ENCODE peak calls at places on chromosomes 16 and 17, in ten cellular contexts. E is AG10803; H is Kasumi-1; G is CD8-positive, alpha-beta memory T cell; N is NCI-H748 treated with DMSO at 0.1 percent for 48 hours; T is memory B cell; I is fibroblast of the conjunctiva; S is DMS153; U is amygdala; P is left ventricle myocardium superior. C is an unnamed sample.

GRCh38 chr16:89545831-89546574 is 14.5 kb upstream of the RPL13 start:
- DNase-seq in E (no peak), H (no peak), G (no peak), N (no peak), T (no peak), I (no peak), S (no peak), U (no peak), P (no peak), C (no peak)

GRCh38 chr17:3799181-3799627 is 1.8 kb downstream of the ITGAE start:
- DNase-seq in E (no peak), H (no peak), G (no peak), N (no peak), T (no peak), I (no peak), S (no peak), U (no peak), P (no peak), C (no peak)

GRCh38 chr17:21252875-21253645 is at the start of gene NATD1:
- DNase-seq in E (peak), H (peak), G (peak), N (peak), T (peak), I (peak), S (peak), U (peak), P (peak), C (peak)

GRCh38 chr16:28526201-28527099 is 12.3 kb downstream of the NUPR1 start:
- DNase-seq in E (no peak), H (no peak), G (no peak), N (no peak), T (no peak), I (no peak), S (no peak), U (no peak), P (no peak), C (no peak)

GRCh38 chr17:4566785-4567184 is 6.4 kb upstream of the GGT6 start:
- DNase-seq in E (peak), H (peak), G (no peak), N (peak), T (peak), I (peak), S (no peak), U (peak), P (no peak), C (peak)

GRCh38 chr17:6402258-6402657 is 32.7 kb downstream of the AIPL1 start:
- DNase-seq in E (peak), H (no peak), G (no peak), N (no peak), T (no peak), I (peak), S (no peak), U (no peak), P (no peak), C (no peak)

GRCh38 chr16:84548971-84549844 is 44.7 kb upstream of the MEAK7 start:
- DNase-seq in E (no peak), H (peak), G (peak), N (no peak), T (no peak), I (no peak), S (no peak), U (no peak), P (no peak), C (no peak)

GRCh38 chr16:63426275-63426870 is 1390.1 kb upstream of the CDH8 start:
- DNase-seq in E (no peak), H (no peak), G (no peak), N (no peak), T (no peak), I (no peak), S (no peak), U (no peak), P (no peak), C (no peak)

GRCh38 chr16:2157480-2158261 is 2.1 kb downstream of the TRAF7 start:
- DNase-seq in E (no peak), H (no peak), G (no peak), N (no peak), T (no peak), I (no peak), S (no peak), U (no peak), P (no peak), C (no peak)

GRCh38 chr16:22969567-22969966 is 155.6 kb downstream of the HS3ST2 start:
- DNase-seq in E (no peak), H (no peak), G (no peak), N (no peak), T (no peak), I (no peak), S (no peak), U (no peak), P (no peak), C (no peak)

GRCh38 chr16:30184430-30185140 is 1.2 kb downstream of the CORO1A start:
- DNase-seq in E (no peak), H (no peak), G (peak), N (peak), T (no peak), I (no peak), S (peak), U (no peak), P (peak), C (peak)

GRCh38 chr17:9284884-9285283 is 263.6 kb downstream of the NTN1 start:
- DNase-seq in E (peak), H (no peak), G (no peak), N (no peak), T (no peak), I (no peak), S (no peak), U (no peak), P (no peak), C (no peak)

GRCh38 chr17:11944587-11944986 is 52.7 kb downstream of the ZNF18 start:
- DNase-seq in E (no peak), H (no peak), G (no peak), N (no peak), T (no peak), I (no peak), S (no peak), U (no peak), P (no peak), C (no peak)

GRCh38 chr16:63617990-63618763 is 1503.7 kb downstream of the CDH11 start:
- DNase-seq in E (no peak), H (no peak), G (no peak), N (peak), T (no peak), I (no peak), S (peak), U (no peak), P (peak), C (peak)

GRCh38 chr17:68676856-68677255 is 75.7 kb upstream of the FAM20A start:
- DNase-seq in E (no peak), H (no peak), G (no peak), N (no peak), T (no peak), I (no peak), S (no peak), U (no peak), P (no peak), C (no peak)

GRCh38 chr17:16407911-16408588 is 7.3 kb upstream of the TRPV2 start:
- DNase-seq in E (peak), H (no peak), G (no peak), N (no peak), T (peak), I (no peak), S (no peak), U (no peak), P (peak), C (peak)

GRCh38 chr16:8798174-8798527 is 512 bp downstream of the PMM2 start:
- DNase-seq in E (peak), H (no peak), G (no peak), N (no peak), T (no peak), I (no peak), S (no peak), U (no peak), P (no peak), C (no peak)

GRCh38 chr16:63442246-63442645 is 1406.0 kb upstream of the CDH8 start:
- DNase-seq in E (no peak), H (no peak), G (no peak), N (peak), T (no peak), I (no peak), S (no peak), U (no peak), P (no peak), C (peak)